ENCODE peak calls at places on chromosomes 3 and 15, in six cellular contexts. T is NCI-H345; Y is mammary epithelial cell; P is GM04503; W is AG08395; D is activated naive CD4-positive, alpha-beta T cell treated with Interleukin-2 at 50 U/mL for 16 hours. C is an unnamed sample.

GRCh38 chr3:120855665-120856437 is 52.2 kb upstream of the STXBP5L start:
- DNase-seq in W (peak), Y (peak), P (peak), D (no peak), T (no peak), C (no peak)

GRCh38 chr15:47503884-47504283 is 213.4 kb upstream of the SEMA6D start:
- DNase-seq in P (no peak), Y (no peak), T (no peak), D (no peak), W (no peak), C (no peak)

GRCh38 chr3:43023066-43023465 is 44.0 kb downstream of the GASK1A start:
- DNase-seq in T (no peak), Y (no peak), D (no peak), W (no peak), P (no peak), C (no peak)

GRCh38 chr3:53192608-53193007 is 31.6 kb downstream of the PRKCD start:
- DNase-seq in D (no peak), P (no peak), W (no peak), Y (no peak), T (no peak), C (no peak)

GRCh38 chr15:67701669-67702068 is 123.6 kb upstream of the SKOR1 start:
- DNase-seq in T (no peak), W (peak), D (no peak), P (peak), Y (no peak), C (no peak)

GRCh38 chr15:90594297-90594696 is 64.6 kb downstream of the CRTC3 start:
- DNase-seq in Y (no peak), T (no peak), W (peak), P (no peak), D (peak), C (peak)

GRCh38 chr15:45550436-45550835 is 27.9 kb upstream of the SLC30A4 start:
- DNase-seq in W (no peak), T (no peak), D (no peak), P (no peak), Y (peak), C (no peak)

GRCh38 chr3:194140520-194141414 is 4.8 kb downstream of the HES1 start:
- DNase-seq in T (peak), D (peak), Y (peak), W (no peak), P (no peak), C (no peak)

GRCh38 chr3:153221748-153222162 is 59.7 kb downstream of the RAP2B start:
- DNase-seq in T (no peak), Y (peak), D (peak), P (peak), W (peak), C (peak)

C was measured in T follicular helper cell.